ENCODE peak calls at places on chromosomes 11 and 22, in five cellular contexts. W is kidney; D is A673; B is pancreas; T is CD8-positive, alpha-beta memory T cell. X is an unnamed sample.
A peak's percentile ranks its signal among the peaks of the same experiment; 100 is the strongest.

GRCh38 chr11:9859491-9860305 is 195.8 kb downstream of the SWAP70 start:
- DNase-seq in D (no peak), B (no peak), W (no peak), T (no peak), X (no peak)

GRCh38 chr22:43275545-43275981 is 67.6 kb downstream of the SCUBE1 start:
- DNase-seq in T (no peak), B (no peak), D (no peak), W (no peak), X (no peak)

GRCh38 chr11:68314886-68315580 is 2.6 kb downstream of the LRP5 start:
- DNase-seq in T (no peak), B (no peak), W (no peak), D (no peak), X (no peak)

GRCh38 chr11:57444362-57445074 is 15.8 kb upstream of the RTN4RL2 start:
- DNase-seq in B (no peak), T (no peak), D (no peak), W (no peak), X (no peak)

GRCh38 chr11:95576149-95576851 is 213.3 kb downstream of the FAM76B start:
- DNase-seq in B (no peak), T (no peak), D (no peak), W (no peak), X (no peak)

GRCh38 chr11:26522912-26523610 is 49.0 kb downstream of the MUC15 start:
- DNase-seq in D (peak; percentile 74), W (no peak), T (no peak), B (no peak), X (peak; percentile 42)

GRCh38 chr11:126058090-126058489 is 4.6 kb downstream of the CDON start:
- DNase-seq in D (no peak), W (no peak), T (no peak), B (no peak), X (no peak)

GRCh38 chr22:40476341-40476740 is 105.9 kb downstream of the SGSM3 start:
- DNase-seq in D (no peak), T (no peak), B (no peak), W (no peak), X (no peak)

GRCh38 chr11:62433553-62434301 is 14.9 kb downstream of the SCGB1A1 start:
- DNase-seq in D (no peak), W (no peak), B (no peak), T (no peak), X (no peak)

GRCh38 chr22:44846726-44847275 is 94.4 kb downstream of the ARHGAP8 start:
- DNase-seq in B (no peak), W (peak; percentile 57), D (no peak), T (no peak), X (no peak)

GRCh38 chr11:111846640-111847039 is 24.7 kb downstream of the ALG9 start:
- DNase-seq in W (no peak), B (no peak), D (peak; percentile 64), T (no peak), X (no peak)

GRCh38 chr11:27913650-27914049 is 194.3 kb downstream of the KIF18A start:
- DNase-seq in D (peak; percentile 47), W (no peak), B (no peak), T (no peak), X (no peak)

GRCh38 chr11:97995874-97996273 is 1024.9 kb upstream of the CNTN5 start:
- DNase-seq in B (no peak), W (no peak), D (no peak), T (no peak), X (no peak)

GRCh38 chr11:75337195-75337654 is 14.2 kb downstream of the ARRB1 start:
- DNase-seq in D (peak; percentile 61), T (no peak), W (no peak), B (no peak), X (no peak)

GRCh38 chr11:73308963-73309960 is 1.2 kb downstream of the ARHGEF17 start:
- DNase-seq in D (peak; percentile 74), W (peak; percentile 98), B (peak; percentile 74), T (no peak), X (peak; percentile 83)

GRCh38 chr11:66464916-66465315 is 1.8 kb upstream of the PELI3 start:
- DNase-seq in B (no peak), D (no peak), T (no peak), W (no peak), X (no peak)

GRCh38 chr11:76677010-76677771 is 6.6 kb upstream of the LRRC32 start:
- DNase-seq in W (no peak), D (no peak), B (no peak), T (no peak), X (no peak)

GRCh38 chr22:39300198-39300830 is 19.1 kb downstream of the RPL3 start:
- DNase-seq in T (no peak), W (no peak), B (no peak), D (no peak), X (no peak)

GRCh38 chr11:83194284-83195175 is 1.0 kb downstream of the ANKRD42 start:
- DNase-seq in B (peak; percentile 74), T (peak; percentile 69), W (peak; percentile 90), D (peak; percentile 76), X (peak; percentile 67)

GRCh38 chr11:86047275-86047991 is 21.5 kb downstream of the PICALM start:
- DNase-seq in T (no peak), D (peak; percentile 74), W (no peak), B (no peak), X (no peak)

GRCh38 chr11:2582958-2583604 is 116.7 kb downstream of the KCNQ1OT1 start:
- DNase-seq in D (peak; percentile 31), T (no peak), B (peak; percentile 51), W (peak; percentile 60), X (peak; percentile 1)

GRCh38 chr11:93131709-93132108 is 66.1 kb downstream of the SLC36A4 start:
- DNase-seq in T (no peak), W (no peak), B (no peak), D (peak; percentile 37), X (peak; percentile 4)

GRCh38 chr11:122709042-122709760 is 53.7 kb downstream of the UBASH3B start:
- DNase-seq in T (no peak), D (peak; percentile 70), W (no peak), B (no peak), X (no peak)

GRCh38 chr22:17257578-17257977 is 38.3 kb upstream of the ADA2 start:
- DNase-seq in W (no peak), T (no peak), D (no peak), B (no peak), X (peak; percentile 77)

GRCh38 chr22:36419912-36420882 is 32.4 kb upstream of the MYH9 start:
- DNase-seq in W (no peak), B (no peak), D (no peak), T (no peak), X (peak; percentile 80)

GRCh38 chr11:44592125-44592643 is 26.7 kb downstream of the CD82 start:
- DNase-seq in W (no peak), T (no peak), B (no peak), D (no peak), X (peak; percentile 58)

GRCh38 chr11:11827272-11827671 is 14.5 kb upstream of the USP47 start:
- DNase-seq in D (no peak), T (no peak), W (no peak), B (no peak), X (no peak)

GRCh38 chr11:23932485-23932898 is 564.4 kb upstream of the LUZP2 start:
- DNase-seq in W (no peak), D (no peak), B (no peak), T (no peak), X (no peak)

GRCh38 chr22:18095101-18095805 is 15.4 kb upstream of the TUBA8 start:
- DNase-seq in T (no peak), B (no peak), D (no peak), W (no peak), X (no peak)

GRCh38 chr11:97000481-97000880 is 610.7 kb downstream of the JRKL start:
- DNase-seq in W (no peak), T (no peak), D (no peak), B (no peak), X (no peak)

GRCh38 chr11:61172888-61173287 is 11.7 kb upstream of the VPS37C start:
- DNase-seq in W (no peak), T (no peak), B (no peak), D (no peak), X (no peak)

GRCh38 chr22:42937164-42937854 is 77.6 kb downstream of the PACSIN2 start:
- DNase-seq in W (peak; percentile 81), B (no peak), D (no peak), T (no peak), X (peak; percentile 41)

GRCh38 chr22:26561756-26562417 is 28.0 kb downstream of the TPST2 start:
- DNase-seq in T (no peak), B (peak; percentile 87), D (no peak), W (no peak), X (no peak)

GRCh38 chr22:28911777-28912669 is 28.7 kb downstream of the ZNRF3 start:
- DNase-seq in D (no peak), B (no peak), W (no peak), T (no peak), X (peak; percentile 33)
- H3K27ac ChIP-seq in D (no peak overlapping the region), B (peak overlapping the region; percentile 67), W (peak overlapping the region; percentile 77), T (no peak overlapping the region), X (peak overlapping the region; percentile 14)

GRCh38 chr11:115117931-115118479 is 386.2 kb downstream of the CADM1 start:
- DNase-seq in B (no peak), T (no peak), D (no peak), W (no peak), X (no peak)

GRCh38 chr11:115122274-115122673 is 381.9 kb downstream of the CADM1 start:
- DNase-seq in W (no peak), T (no peak), D (no peak), B (no peak), X (no peak)

DNA sequence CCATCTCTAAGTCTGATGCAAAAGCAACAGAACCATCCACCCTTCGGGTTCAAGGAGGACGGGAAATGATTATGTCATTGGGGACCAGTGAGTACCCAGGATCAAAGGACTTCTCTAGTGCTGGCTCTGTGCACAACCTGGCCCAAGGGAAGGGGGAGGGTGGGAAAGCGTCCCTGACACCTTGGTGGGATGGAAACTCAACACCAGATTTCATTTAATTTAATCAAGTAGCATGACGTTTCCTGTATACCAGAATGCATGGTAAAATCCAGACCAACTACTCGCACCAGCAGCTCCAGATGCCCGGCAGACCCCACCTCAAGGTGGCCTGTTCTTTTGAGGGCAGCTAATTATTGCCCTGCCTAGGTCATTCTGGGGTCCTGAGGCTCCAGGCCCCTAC is 385.1 kb downstream of the CADM1 start:
- DNase-seq in B (no peak), T (no peak), W (no peak), D (no peak), X (no peak)
- H3K36me3 ChIP-seq in B (no peaks in the 10 kb centered on the region), T (no peaks in the 10 kb centered on the region), W (no peaks in the 10 kb centered on the region), D (no peaks in the 10 kb centered on the region), X (no peaks in the 10 kb centered on the region)

GRCh38 chr11:47247502-47247901 is 1.1 kb downstream of the ACP2 start:
- DNase-seq in D (no peak), T (no peak), B (no peak), W (no peak), X (no peak)
- H3K4me3 ChIP-seq in D (peak overlapping the region; percentile 69), T (peak overlapping the region; percentile 86), B (peak overlapping the region; percentile 88), W (peak overlapping the region; percentile 88), X (peak overlapping the region; percentile 84)

GRCh38 chr11:64545605-64546004 is 45.4 kb upstream of the SLC22A12 start:
- DNase-seq in T (no peak), W (no peak), B (peak; percentile 52), D (peak; percentile 39), X (no peak)
- H3K27ac ChIP-seq in T (no peak overlapping the region), W (no peak overlapping the region), B (no peak overlapping the region), D (no peak overlapping the region), X (no peak overlapping the region)

GRCh38 chr11:63869171-63869591 is 30.3 kb downstream of the MARK2 start:
- DNase-seq in T (no peak), D (no peak), B (no peak), W (peak; percentile 56), X (no peak)
- H3K36me3 ChIP-seq in T (no peaks in the 10 kb centered on the region), D (no peaks in the 10 kb centered on the region), B (no peaks in the 10 kb centered on the region), W (no peaks in the 10 kb centered on the region), X (peaks cover 3% of the 10 kb centered on the region)

GRCh38 chr11:118592616-118593367 is 14.6 kb upstream of the PHLDB1 start:
- DNase-seq in B (no peak), T (no peak), D (no peak), W (no peak), X (no peak)
- H3K4me3 ChIP-seq in B (no peak overlapping the region), T (no peak overlapping the region), D (no peak overlapping the region), W (no peak overlapping the region), X (no peak overlapping the region)

X was measured in SJCRH30.